ENCODE peak calls at places on chromosome 17, in eight cellular contexts. K is RPMI8226, W is NCI-H187, F is PC-9, L is amniotic epithelial cell, X is fibroblast of the aortic adventitia, T is glutamatergic neuron, C is astrocyte of the cerebellum. H is an unnamed sample.

GRCh38 chr17:12712941-12713340 is 47.3 kb downstream of the MYOCD start:
- DNase-seq in K (no peak), W (no peak), F (no peak), L (no peak), X (no peak), T (no peak), C (no peak), H (no peak)

GRCh38 chr17:10022416-10022815 is 117.3 kb upstream of the RCVRN start:
- DNase-seq in K (no peak), W (no peak), F (no peak), L (no peak), X (no peak), T (no peak), C (no peak), H (no peak)

GRCh38 chr17:78865682-78866390 is 25.2 kb upstream of the USP36 start:
- DNase-seq in K (peak; percentile 76), W (peak; percentile 32), F (peak; percentile 78), L (peak; percentile 72), X (peak; percentile 83), T (peak; percentile 83), C (peak; percentile 48), H (peak; percentile 58)

GRCh38 chr17:6072157-6072556 is 2.0 kb downstream of the WSCD1 start:
- DNase-seq in K (no peak), W (no peak), F (no peak), L (no peak), X (no peak), T (no peak), C (no peak), H (no peak)

GRCh38 chr17:41446806-41447205 is 6.0 kb upstream of the KRT38 start:
- DNase-seq in K (no peak), W (no peak), F (no peak), L (peak; percentile 97), X (peak; percentile 94), T (no peak), C (no peak), H (no peak)

GRCh38 chr17:12395733-12396354 is 269.8 kb upstream of the MYOCD start:
- DNase-seq in K (peak; percentile 15), W (no peak), F (no peak), L (peak; percentile 48), X (no peak), T (peak; percentile 69), C (no peak), H (no peak)

GRCh38 chr17:376936-377863 is 24.6 kb upstream of the RPH3AL start:
- DNase-seq in K (no peak), W (no peak), F (no peak), L (peak; percentile 20), X (peak; percentile 40), T (peak; percentile 31), C (no peak), H (no peak)

GRCh38 chr17:50346313-50347086 is 574 bp downstream of the XYLT2 start:
- DNase-seq in K (peak; percentile 56), W (no peak), F (peak; percentile 51), L (no peak), X (peak; percentile 21), T (no peak), C (no peak), H (no peak)

GRCh38 chr17:82247856-82248671 is 19.2 kb downstream of the SLC16A3 start:
- DNase-seq in K (no peak), W (no peak), F (no peak), L (no peak), X (no peak), T (no peak), C (no peak), H (no peak)

GRCh38 chr17:81035389-81036127 is 607 bp downstream of the BAIAP2 start:
- DNase-seq in K (no peak), W (no peak), F (peak; percentile 33), L (peak; percentile 77), X (peak; percentile 50), T (no peak), C (no peak), H (no peak)

GRCh38 chr17:43401293-43401692 is 2.5 kb downstream of the ARL4D start:
- DNase-seq in K (no peak), W (no peak), F (peak; percentile 39), L (peak; percentile 87), X (peak; percentile 78), T (no peak), C (no peak), H (no peak)

GRCh38 chr17:34401165-34401564 is 38.1 kb upstream of the CCL1 start:
- DNase-seq in K (no peak), W (peak; percentile 95), F (no peak), L (no peak), X (no peak), T (no peak), C (no peak), H (no peak)

GRCh38 chr17:8793649-8794048 is 5.5 kb downstream of the MFSD6L start:
- DNase-seq in K (no peak), W (no peak), F (no peak), L (no peak), X (no peak), T (no peak), C (no peak), H (no peak)